ENCODE peak calls at places on chromosomes 7 and 10, in nine cellular contexts. W, J, Q, R, Y, S, O, Z and N are unnamed samples.

GRCh38 chr10:84427903-84428650 is 99.7 kb downstream of the CCSER2 start:
- DNase-seq in W (no peak), O (no peak), Z (no peak), Q (no peak), Y (no peak), J (no peak), R (no peak), S (no peak), N (no peak)

GRCh38 chr7:108316708-108317107 is 139.5 kb downstream of the NRCAM start:
- DNase-seq in J (no peak), Z (no peak), Y (no peak), Q (no peak), S (no peak), R (no peak), O (no peak), W (no peak), N (no peak)

GRCh38 chr10:57420881-57421280 is 846.8 kb downstream of the IPMK start:
- DNase-seq in S (no peak), W (no peak), O (no peak), Y (no peak), R (no peak), J (no peak), Q (no peak), Z (no peak), N (no peak)

GRCh38 chr7:155702616-155703015 is 58.2 kb downstream of the RBM33 start:
- DNase-seq in Q (no peak), R (no peak), S (peak), J (no peak), W (no peak), Z (peak), O (no peak), Y (no peak), N (no peak)

GRCh38 chr10:7417103-7417623 is 6.3 kb upstream of the SFMBT2 start:
- DNase-seq in O (no peak), R (no peak), J (no peak), S (peak), Z (peak), W (no peak), Y (peak), Q (no peak), N (no peak)

GRCh38 chr10:69496352-69497234 is 45.3 kb downstream of the TSPAN15 start:
- DNase-seq in Y (no peak), Z (no peak), O (peak), S (no peak), W (no peak), J (peak), R (no peak), Q (no peak), N (no peak)

GRCh38 chr10:94212876-94213595 is 149.7 kb downstream of the NOC3L start:
- DNase-seq in O (peak), R (no peak), J (no peak), W (no peak), Y (no peak), Q (no peak), Z (peak), S (peak), N (no peak)

GRCh38 chr10:44951827-44952226 is 7.8 kb upstream of the RASSF4 start:
- DNase-seq in O (no peak), W (no peak), J (no peak), Z (no peak), Q (no peak), S (no peak), R (no peak), Y (no peak), N (no peak)

GRCh38 chr7:52634996-52635395 is 400.4 kb upstream of the POM121L12 start:
- DNase-seq in Q (no peak), O (no peak), S (no peak), W (no peak), Z (no peak), Y (no peak), J (no peak), R (no peak), N (peak)

GRCh38 chr7:123624527-123625183 is 23.0 kb downstream of the ASB15 start:
- DNase-seq in Y (peak), Q (peak), R (no peak), O (peak), W (peak), J (peak), S (peak), Z (peak), N (peak)

GRCh38 chr10:128345331-128345730 is 219.1 kb upstream of the MKI67 start:
- DNase-seq in J (no peak), Q (no peak), O (no peak), Y (no peak), R (no peak), S (no peak), W (no peak), Z (no peak), N (no peak)

GRCh38 chr10:16481052-16481728 is 40.5 kb downstream of the C1QL3 start:
- DNase-seq in W (no peak), R (no peak), J (no peak), Q (no peak), S (no peak), Z (no peak), O (no peak), Y (no peak), N (no peak)